ENCODE peak calls at places on chromosomes 13 and 19, in nine cellular contexts. S, Q, L, P, X, K, F, J and R are unnamed samples.

GRCh38 chr13:41463823-41464602 is 6.7 kb downstream of the RGCC start:
- DNase-seq in F (no peak), Q (no peak), P (no peak), K (no peak), L (no peak), X (peak), J (no peak), S (peak), R (no peak)

GRCh38 chr19:35714601-35715354 is 3.0 kb upstream of the KMT2B start:
- DNase-seq in K (no peak), X (no peak), Q (no peak), J (no peak), F (no peak), S (peak), P (no peak), L (no peak), R (no peak)

GRCh38 chr13:66748712-66749111 is 481.4 kb downstream of the PCDH9 start:
- DNase-seq in J (no peak), L (no peak), S (no peak), X (no peak), K (no peak), P (no peak), Q (no peak), F (no peak), R (no peak)

GRCh38 chr13:94825507-94825906 is 113.2 kb upstream of the SOX21 start:
- DNase-seq in S (no peak), P (no peak), J (no peak), K (no peak), L (peak), X (no peak), Q (peak), F (no peak), R (no peak)

GRCh38 chr13:99434258-99434788 is 66.9 kb upstream of the TM9SF2 start:
- DNase-seq in K (no peak), X (peak), Q (no peak), L (no peak), P (peak), F (no peak), J (no peak), S (peak), R (peak)

GRCh38 chr19:39430675-39431593 is 4.8 kb downstream of the RPS16 start:
- DNase-seq in L (no peak), F (peak), J (peak), Q (no peak), X (peak), K (peak), S (peak), P (peak), R (peak)

GRCh38 chr19:15107056-15108010 is at the start of gene SYDE1:
- DNase-seq in L (peak), S (no peak), K (no peak), X (peak), Q (peak), J (no peak), P (no peak), F (no peak), R (no peak)

GRCh38 chr19:11265785-11266236 is 3.5 kb upstream of the DOCK6 start:
- DNase-seq in K (no peak), S (no peak), P (no peak), X (no peak), F (peak), L (no peak), J (no peak), Q (no peak), R (no peak)

GRCh38 chr13:72884111-72884510 is 102.2 kb downstream of the PIBF1 start:
- DNase-seq in X (no peak), K (no peak), Q (no peak), P (no peak), L (no peak), F (no peak), J (peak), S (no peak), R (no peak)

GRCh38 chr13:34462843-34463242 is 479.2 kb upstream of the NBEA start:
- DNase-seq in S (no peak), X (no peak), P (no peak), F (no peak), K (no peak), L (peak), Q (no peak), J (peak), R (no peak)

GRCh38 chr19:50361290-50362029 is 4.0 kb downstream of the NAPSA start:
- DNase-seq in J (no peak), K (no peak), S (no peak), P (no peak), X (no peak), Q (no peak), L (no peak), F (no peak), R (no peak)

GRCh38 chr13:54210397-54211050 is 1181.9 kb downstream of the OLFM4 start:
- DNase-seq in P (no peak), S (no peak), K (no peak), Q (no peak), F (no peak), L (no peak), J (no peak), X (no peak), R (no peak)

GRCh38 chr19:42276821-42277220 is 7.8 kb downstream of the CIC start:
- DNase-seq in P (no peak), J (no peak), K (no peak), L (peak), X (no peak), Q (no peak), S (no peak), F (no peak), R (no peak)